ENCODE peak calls at places on chromosomes 6 and 20, in four cellular contexts. P is fibroblast of lung, U is fibroblast of pulmonary artery, X is AG04450. A is an unnamed sample.

GRCh38 chr20:11814276-11814675 is 103.4 kb upstream of the BTBD3 start:
- DNase-seq in P (peak), U (peak), X (peak), A (peak)

GRCh38 chr20:8223096-8223870 is 91.2 kb downstream of the PLCB1 start:
- DNase-seq in P (peak), X (peak), U (peak), A (peak)

GRCh38 chr6:108559884-108560462 is 744 bp upstream of the FOXO3 start:
- DNase-seq in P (peak), U (peak), X (no peak), A (no peak)

GRCh38 chr6:520820-521219 is 129.3 kb downstream of the IRF4 start:
- DNase-seq in X (no peak), U (no peak), P (no peak), A (no peak)

GRCh38 chr20:47453167-47453782 is 48.4 kb upstream of the NCOA3 start:
- DNase-seq in P (peak), U (peak), X (peak), A (peak)

GRCh38 chr6:117624869-117625481 is 22.7 kb upstream of the GOPC start:
- DNase-seq in X (no peak), P (no peak), U (no peak), A (no peak)

GRCh38 chr6:106187424-106187982 is 101.4 kb downstream of the PRDM1 start:
- DNase-seq in X (no peak), U (no peak), P (peak), A (no peak)

GRCh38 chr20:31675828-31676533 is 38.3 kb downstream of the COX4I2 start:
- DNase-seq in X (no peak), P (peak), U (peak), A (no peak)

GRCh38 chr6:167779993-167780655 is 46.6 kb upstream of the AFDN start:
- DNase-seq in U (no peak), X (no peak), P (no peak), A (no peak)

GRCh38 chr6:7088076-7088742 is 19.6 kb upstream of the RREB1 start:
- DNase-seq in P (no peak), X (no peak), U (no peak), A (no peak)

GRCh38 chr6:17691925-17692538 is 14.7 kb downstream of the NUP153 start:
- DNase-seq in P (no peak), U (no peak), X (no peak), A (no peak)

GRCh38 chr6:30357678-30358339 is 12.9 kb downstream of the RPP21 start:
- DNase-seq in U (peak), X (peak), P (peak), A (peak)

GRCh38 chr6:36099872-36100483 is 30.3 kb upstream of the MAPK13 start:
- DNase-seq in P (peak), U (peak), X (no peak), A (no peak)

GRCh38 chr20:16352321-16352720 is 220.9 kb downstream of the KIF16B start:
- DNase-seq in X (no peak), U (no peak), P (no peak), A (no peak)

GRCh38 chr6:168031411-168032382 is 34.2 kb downstream of the KIF25 start:
- DNase-seq in P (peak), X (peak), U (no peak), A (no peak)

GRCh38 chr20:52585333-52585732 is 386.8 kb upstream of the TSHZ2 start:
- DNase-seq in P (no peak), U (no peak), X (no peak), A (no peak)

GRCh38 chr6:91442342-91442741 is 855.5 kb upstream of the MAP3K7 start:
- DNase-seq in P (no peak), U (no peak), X (no peak), A (no peak)

GRCh38 chr6:106197441-106197840 is 111.3 kb downstream of the PRDM1 start:
- DNase-seq in U (no peak), X (no peak), P (no peak), A (no peak)

GRCh38 chr6:19465240-19465639 is 371.9 kb upstream of the ID4 start:
- DNase-seq in P (no peak), X (no peak), U (no peak), A (no peak)

GRCh38 chr6:132715204-132715603 is 1.3 kb upstream of the VNN1 start:
- DNase-seq in X (peak), U (peak), P (peak), A (no peak)

GRCh38 chr6:4647414-4648365 is 128.5 kb upstream of the CDYL start:
- DNase-seq in P (peak), U (peak), X (peak), A (no peak)

GRCh38 chr20:20582733-20583132 is 129.7 kb downstream of the RALGAPA2 start:
- DNase-seq in X (no peak), P (no peak), U (no peak), A (no peak)

GRCh38 chr20:20369353-20370086 is 1.6 kb downstream of the INSM1 start:
- DNase-seq in X (no peak), U (no peak), P (no peak), A (no peak)

GRCh38 chr6:43020847-43021246 is 576 bp upstream of the RRP36 start:
- DNase-seq in P (peak), X (no peak), U (peak), A (no peak)

GRCh38 chr6:25150031-25150430 is 129.1 kb upstream of the CARMIL1 start:
- DNase-seq in X (no peak), U (no peak), P (no peak), A (no peak)

GRCh38 chr20:63955281-63955845 is 853 bp downstream of the UCKL1 start:
- DNase-seq in X (no peak), P (peak), U (no peak), A (no peak)
- TF ChIP-seq CTCF in X (peak), P (peak), U (peak), A (peak)

DNA sequence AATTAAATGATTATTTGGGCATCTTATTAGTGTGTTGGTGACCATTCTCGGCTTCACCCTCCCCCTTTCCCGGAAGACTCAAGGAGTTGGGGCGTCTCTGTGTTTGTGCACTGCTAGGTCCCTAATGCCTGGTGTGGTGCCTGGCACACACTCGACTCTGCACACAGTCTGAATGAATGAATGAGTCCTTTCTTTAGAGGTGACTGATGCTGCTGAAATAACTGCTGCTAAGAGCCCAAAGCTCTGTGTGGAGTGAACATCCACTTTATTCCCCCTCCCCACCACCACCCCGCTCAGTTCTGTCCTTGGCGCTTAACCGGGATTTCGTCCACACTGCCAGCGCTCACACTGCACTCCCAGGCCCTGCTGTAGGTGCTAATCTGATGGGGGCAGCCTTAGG is 1.2 kb upstream of the PHACTR3 start:
- DNase-seq in P (no peak), X (no peak), U (no peak), A (no peak)
- H3K4me3 ChIP-seq in P (no peak), X (no peak), U (no peak), A (no peak)

GRCh38 chr6:154991207-154991606 is 3.9 kb upstream of the TIAM2 start:
- DNase-seq in P (peak), U (no peak), X (no peak), A (no peak)
- TF ChIP-seq CTCF in P (no peak), U (no peak), X (no peak), A (no peak)

DNA sequence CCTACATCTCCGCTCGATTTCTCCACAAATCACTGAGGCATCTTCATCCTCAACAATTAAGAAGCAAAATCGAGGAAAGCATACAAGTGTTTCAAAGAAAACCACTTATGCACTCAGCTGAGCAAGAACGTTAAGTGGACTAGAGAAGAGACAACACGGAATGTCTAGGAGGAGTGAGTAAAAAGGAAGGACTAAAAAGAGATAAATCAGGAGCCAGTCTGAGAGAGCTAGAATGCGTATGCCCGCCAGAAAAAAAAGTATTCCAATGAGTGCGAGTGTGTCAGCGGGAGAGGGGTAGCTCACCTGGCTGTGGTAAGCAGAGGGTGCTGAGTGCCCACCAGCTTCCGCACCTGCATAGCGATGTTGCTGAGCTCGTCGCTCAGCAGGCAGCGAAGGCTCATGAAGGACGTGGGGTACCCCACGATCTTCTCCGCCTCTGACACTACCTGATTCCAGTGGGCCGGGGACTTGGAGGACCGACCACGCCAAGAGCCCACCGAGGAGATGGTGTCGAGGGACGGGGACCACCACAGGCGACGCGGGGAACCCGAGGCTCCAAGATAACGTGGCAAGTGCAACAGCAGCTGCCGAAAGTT is 579 bp downstream of the PDSS2 start:
- DNase-seq in U (peak), X (no peak), P (peak), A (no peak)
- H3K4me3 ChIP-seq in U (peak), X (peak), P (peak), A (peak)

GRCh38 chr20:61874421-61875068 is 191.1 kb downstream of the TAF4 start:
- DNase-seq in X (no peak), P (peak), U (no peak), A (no peak)
- TF ChIP-seq CTCF in X (no peak), P (no peak), U (no peak), A (peak)

GRCh38 chr20:34108616-34109174 is 3.3 kb downstream of the EIF2S2 start:
- DNase-seq in X (no peak), P (no peak), U (no peak), A (no peak)
- H3K4me3 ChIP-seq in X (no peak), P (peak), U (no peak), A (no peak)

DNA sequence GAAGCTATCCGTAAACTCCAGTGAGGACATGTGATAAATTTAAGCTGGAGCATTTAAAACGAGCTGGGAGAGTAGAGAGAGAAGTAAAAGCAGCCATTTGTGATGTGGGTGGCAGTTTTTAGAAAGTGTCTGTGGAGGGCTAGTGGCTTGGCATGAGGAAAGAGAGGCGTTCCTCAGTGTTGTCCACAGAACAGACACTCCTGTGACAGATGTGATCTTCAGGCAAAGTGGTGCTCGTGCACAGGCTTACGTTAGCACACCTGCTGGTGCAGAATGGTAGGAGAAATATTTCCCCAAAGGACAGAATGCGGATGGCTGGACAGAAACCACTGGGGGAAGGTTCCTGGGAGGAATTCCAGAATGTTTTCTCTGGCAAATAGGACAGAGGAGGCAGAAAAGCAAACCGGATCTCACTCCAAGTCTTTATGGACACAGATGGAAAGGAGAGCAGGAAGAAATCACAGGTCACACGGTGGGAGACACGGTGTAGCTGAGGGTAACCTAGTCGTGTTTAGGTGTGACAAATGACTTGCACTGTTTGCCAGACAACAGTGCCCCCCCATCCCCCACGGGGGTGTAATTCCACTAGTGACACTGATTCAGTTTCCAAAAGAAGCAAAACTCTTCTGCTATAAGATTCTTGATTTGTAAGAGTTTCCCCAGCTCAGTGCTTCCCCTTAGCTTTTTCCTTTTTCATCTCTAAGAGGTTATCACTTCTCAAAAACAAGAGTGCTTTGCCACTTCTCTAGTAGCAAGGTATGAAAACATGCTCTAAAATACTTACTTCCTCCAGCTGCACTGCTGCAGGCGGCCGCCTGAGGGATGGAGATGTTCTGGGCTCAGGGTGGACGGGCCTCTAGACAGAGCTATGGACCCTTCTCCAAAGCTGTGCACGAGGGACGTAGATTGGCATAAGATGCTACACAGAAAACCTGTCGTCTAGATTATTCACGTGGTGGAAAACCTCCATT is 293.2 kb downstream of the QKI start:
- DNase-seq in U (no peak), X (no peak), P (peak), A (no peak)
- TF ChIP-seq CTCF in U (no peak), X (no peak), P (no peak), A (no peak)

GRCh38 chr20:57264151-57264792 is 2.2 kb downstream of the BMP7 start:
- DNase-seq in U (no peak), P (no peak), X (no peak), A (no peak)

GRCh38 chr20:57263767-57264150 is 2.7 kb downstream of the BMP7 start:
- DNase-seq in U (no peak), P (no peak), X (no peak), A (no peak)

GRCh38 chr20:57266251-57267157 is at the start of gene BMP7:
- DNase-seq in U (no peak), X (no peak), P (peak), A (no peak)

GRCh38 chr20:57265649-57266250 is 691 bp downstream of the BMP7 start:
- DNase-seq in U (peak), X (no peak), P (no peak), A (no peak)

GRCh38 chr20:57264908-57265648 is 1.4 kb downstream of the BMP7 start:
- DNase-seq in U (no peak), X (no peak), P (no peak), A (no peak)
- H3K4me3 ChIP-seq in U (no peak), X (no peak), P (no peak), A (no peak)